ENCODE peak calls at places on chromosomes 16 and 17, in six cellular contexts. K is H1, H is H9, R is IMR-90, C is neuronal stem cell, T is mesenchymal stem cell. P is an unnamed sample.

GRCh38 chr16:28283173-28283572 is 9.2 kb upstream of the SBK1 start:
- DNase-seq in K (no peak), H (no peak), R (no peak), C (no peak), T (no peak), P (no peak)

GRCh38 chr16:55323637-55324490 is at the start of gene IRX6:
- DNase-seq in K (peak), H (peak), R (no peak), C (peak), T (no peak), P (peak)

GRCh38 chr17:2892305-2892971 is 96.2 kb downstream of the RAP1GAP2 start:
- DNase-seq in K (no peak), H (peak), R (peak), C (no peak), T (peak), P (peak)

GRCh38 chr17:78449983-78450382 is 71.5 kb downstream of the PGS1 start:
- DNase-seq in K (no peak), H (no peak), R (no peak), C (no peak), T (no peak), P (no peak)

GRCh38 chr16:990516-991291 is 9.1 kb downstream of the SOX8 start:
- DNase-seq in K (no peak), H (no peak), R (no peak), C (no peak), T (no peak), P (no peak)

GRCh38 chr17:64103751-64104364 is 26.1 kb downstream of the ERN1 start:
- DNase-seq in K (no peak), H (no peak), R (peak), C (no peak), T (peak), P (no peak)

GRCh38 chr17:50908860-50909764 is 43.0 kb upstream of the TOB1 start:
- DNase-seq in K (peak), H (peak), R (no peak), C (no peak), T (no peak), P (peak)

GRCh38 chr17:30000001-30000754 is 58.7 kb downstream of the EFCAB5 start:
- DNase-seq in K (no peak), H (no peak), R (no peak), C (no peak), T (no peak), P (no peak)

GRCh38 chr16:74480150-74481029 is 59.1 kb upstream of the CLEC18B start:
- DNase-seq in K (no peak), H (no peak), R (no peak), C (no peak), T (no peak), P (peak)

GRCh38 chr16:66091462-66091861 is 275.0 kb upstream of the CDH5 start:
- DNase-seq in K (no peak), H (no peak), R (peak), C (no peak), T (peak), P (no peak)

GRCh38 chr17:2797632-2798031 is 1.4 kb downstream of the RAP1GAP2 start:
- DNase-seq in K (no peak), H (no peak), R (no peak), C (no peak), T (no peak), P (no peak)

GRCh38 chr16:49574826-49575225 is 201.2 kb downstream of the C16orf78 start:
- DNase-seq in K (no peak), H (no peak), R (no peak), C (no peak), T (no peak), P (no peak)

GRCh38 chr17:79558573-79558900 is 52.3 kb downstream of the RBFOX3 start:
- DNase-seq in K (no peak), H (no peak), R (no peak), C (no peak), T (no peak), P (no peak)

GRCh38 chr16:17015702-17016101 is 455.1 kb downstream of the XYLT1 start:
- DNase-seq in K (no peak), H (no peak), R (no peak), C (no peak), T (no peak), P (no peak)

GRCh38 chr17:67491009-67491677 is 114.1 kb downstream of the PITPNC1 start:
- DNase-seq in K (peak), H (peak), R (peak), C (no peak), T (peak), P (no peak)

GRCh38 chr16:87592018-87592712 is 10.1 kb upstream of the JPH3 start:
- DNase-seq in K (no peak), H (no peak), R (no peak), C (no peak), T (no peak), P (no peak)

GRCh38 chr17:68600881-68601564 is at the start of gene FAM20A:
- DNase-seq in K (peak), H (peak), R (no peak), C (no peak), T (peak), P (peak)

GRCh38 chr16:4884972-4885874 is 37.9 kb downstream of the UBN1 start:
- DNase-seq in K (no peak), H (no peak), R (no peak), C (no peak), T (no peak), P (no peak)

GRCh38 chr16:56302506-56302905 is 111.2 kb downstream of the GNAO1 start:
- DNase-seq in K (no peak), H (no peak), R (no peak), C (no peak), T (no peak), P (no peak)

GRCh38 chr16:80994451-80994850 is 12.2 kb downstream of the CMC2 start:
- DNase-seq in K (no peak), H (no peak), R (peak), C (no peak), T (no peak), P (no peak)

GRCh38 chr17:37134050-37134449 is 185.3 kb downstream of the AATF start:
- DNase-seq in K (no peak), H (no peak), R (peak), C (no peak), T (peak), P (no peak)

GRCh38 chr17:74431568-74432483 is at the start of gene GPRC5C:
- DNase-seq in K (peak), H (peak), R (no peak), C (peak), T (peak), P (peak)

GRCh38 chr17:1967092-1967662 is 58.0 kb downstream of the RTN4RL1 start:
- DNase-seq in K (peak), H (peak), R (no peak), C (no peak), T (no peak), P (peak)

GRCh38 chr16:67964477-67965131 is 3.8 kb downstream of the SLC12A4 start:
- DNase-seq in K (no peak), H (no peak), R (no peak), C (no peak), T (no peak), P (no peak)

GRCh38 chr17:72456026-72456569 is 335.3 kb downstream of the SOX9 start:
- DNase-seq in K (no peak), H (no peak), R (peak), C (no peak), T (peak), P (no peak)

GRCh38 chr16:77986021-77986420 is 36.3 kb upstream of the CLEC3A start:
- DNase-seq in K (no peak), H (no peak), R (no peak), C (no peak), T (no peak), P (no peak)

GRCh38 chr17:1422907-1423306 is 22.9 kb upstream of the YWHAE start:
- DNase-seq in K (no peak), H (no peak), R (peak), C (no peak), T (peak), P (peak)

GRCh38 chr17:10729334-10730193 is at the start of gene TMEM220:
- DNase-seq in K (peak), H (peak), R (peak), C (peak), T (peak), P (peak)

GRCh38 chr17:15123593-15124590 is 141.2 kb downstream of the PMP22 start:
- DNase-seq in K (no peak), H (no peak), R (peak), C (no peak), T (peak), P (peak)

GRCh38 chr17:40561294-40561870 is 3.9 kb downstream of the CCR7 start:
- DNase-seq in K (no peak), H (no peak), R (no peak), C (no peak), T (peak), P (no peak)

GRCh38 chr17:46818929-46819859 is 702 bp upstream of the WNT3 start:
- DNase-seq in K (peak), H (peak), R (no peak), C (peak), T (peak), P (peak)

GRCh38 chr16:58018803-58019202 is 6.8 kb upstream of the MMP15 start:
- DNase-seq in K (peak), H (peak), R (no peak), C (no peak), T (no peak), P (peak)

GRCh38 chr17:46722662-46723285 is 95.7 kb downstream of the WNT3 start:
- DNase-seq in K (no peak), H (no peak), R (peak), C (no peak), T (no peak), P (no peak)

GRCh38 chr16:20844588-20844987 is 38.3 kb downstream of the REXO5 start:
- DNase-seq in K (no peak), H (no peak), R (no peak), C (no peak), T (no peak), P (no peak)

GRCh38 chr16:15482068-15482747 is 47.8 kb downstream of the BMERB1 start:
- DNase-seq in K (no peak), H (peak), R (peak), C (no peak), T (peak), P (peak)

GRCh38 chr16:86498661-86499493 is 11.4 kb upstream of the FOXF1 start:
- DNase-seq in K (no peak), H (no peak), R (peak), C (no peak), T (peak), P (no peak)

GRCh38 chr17:14061666-14062560 is 7.4 kb upstream of the COX10 start:
- DNase-seq in K (no peak), H (no peak), R (peak), C (no peak), T (peak), P (peak)

GRCh38 chr17:2865228-2865627 is 69.0 kb downstream of the RAP1GAP2 start:
- DNase-seq in K (no peak), H (no peak), R (no peak), C (no peak), T (no peak), P (no peak)

GRCh38 chr17:82593590-82594087 is 54.6 kb downstream of the WDR45B start:
- DNase-seq in K (no peak), H (no peak), R (no peak), C (no peak), T (no peak), P (no peak)
- H3K18ac ChIP-seq in K (peak), H (no peak), R (peak), C (peak), T (peak), P (peak)

GRCh38 chr17:28347261-28347891 is 10.0 kb downstream of the POLDIP2 start:
- DNase-seq in K (no peak), H (peak), R (peak), C (no peak), T (peak), P (peak)
- H3K18ac ChIP-seq in K (no peak), H (no peak), R (no peak), C (no peak), T (no peak), P (no peak)

DNA sequence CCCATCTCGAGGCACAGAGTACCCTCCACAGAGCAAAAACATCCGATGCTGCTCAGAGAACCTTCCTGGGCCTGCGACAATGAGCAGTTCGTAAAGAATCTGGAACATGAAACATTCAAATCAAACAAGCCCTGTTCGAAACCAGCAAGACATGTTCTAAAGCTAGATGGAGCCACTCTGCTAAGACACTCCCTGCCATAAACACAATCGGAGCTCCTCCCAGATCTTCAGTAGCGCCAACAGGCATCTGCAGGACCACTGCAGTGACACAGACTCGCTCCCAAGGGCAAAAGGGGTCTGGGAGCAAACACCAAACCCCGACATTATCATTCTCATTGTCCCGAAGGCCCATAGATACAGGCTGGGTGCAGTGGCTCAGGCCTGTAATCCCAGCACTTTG is 108.7 kb downstream of the ZFHX3 start:
- DNase-seq in K (no peak), H (no peak), R (peak), C (no peak), T (peak), P (peak)
- H3K18ac ChIP-seq in K (no peak), H (no peak), R (peak), C (peak), T (no peak), P (no peak)

DNA sequence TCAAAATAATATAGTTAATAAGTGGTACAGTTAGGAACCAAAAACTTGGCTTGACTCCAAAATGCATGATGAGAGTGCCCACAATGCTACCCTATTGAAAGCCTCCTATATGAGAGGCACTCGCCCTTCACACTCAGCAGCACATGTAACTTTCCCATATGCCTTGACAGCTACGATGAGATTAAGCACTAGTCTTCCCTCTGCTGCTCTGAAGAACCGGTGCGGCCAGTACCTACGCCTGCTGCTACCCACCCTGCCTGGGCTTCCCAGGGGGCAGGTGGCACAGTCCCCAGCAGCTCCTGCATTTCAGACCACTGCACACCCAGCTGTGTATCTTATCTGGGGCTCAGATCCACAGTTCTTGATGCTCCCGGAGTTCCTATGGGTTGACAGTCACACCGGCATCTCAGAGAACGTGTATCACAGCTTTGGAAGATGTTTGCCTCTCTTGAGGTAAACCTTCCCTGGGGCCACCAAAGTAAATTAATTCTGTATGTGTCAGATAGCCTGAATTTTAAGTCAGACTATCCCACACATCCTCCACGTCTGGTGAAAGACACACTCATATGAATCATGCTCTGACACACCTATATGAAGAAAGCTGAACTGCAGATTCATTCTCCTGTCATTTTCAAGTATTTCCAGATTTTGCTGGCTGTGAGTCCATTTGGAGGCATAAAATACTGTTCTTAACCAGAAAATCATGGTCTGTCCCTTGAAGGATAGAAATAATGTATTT is 77.8 kb downstream of the MYH10 start:
- DNase-seq in K (no peak), H (no peak), R (peak), C (no peak), T (no peak), P (no peak)
- H3K18ac ChIP-seq in K (no peak), H (no peak), R (no peak), C (no peak), T (peak), P (no peak)

DNA sequence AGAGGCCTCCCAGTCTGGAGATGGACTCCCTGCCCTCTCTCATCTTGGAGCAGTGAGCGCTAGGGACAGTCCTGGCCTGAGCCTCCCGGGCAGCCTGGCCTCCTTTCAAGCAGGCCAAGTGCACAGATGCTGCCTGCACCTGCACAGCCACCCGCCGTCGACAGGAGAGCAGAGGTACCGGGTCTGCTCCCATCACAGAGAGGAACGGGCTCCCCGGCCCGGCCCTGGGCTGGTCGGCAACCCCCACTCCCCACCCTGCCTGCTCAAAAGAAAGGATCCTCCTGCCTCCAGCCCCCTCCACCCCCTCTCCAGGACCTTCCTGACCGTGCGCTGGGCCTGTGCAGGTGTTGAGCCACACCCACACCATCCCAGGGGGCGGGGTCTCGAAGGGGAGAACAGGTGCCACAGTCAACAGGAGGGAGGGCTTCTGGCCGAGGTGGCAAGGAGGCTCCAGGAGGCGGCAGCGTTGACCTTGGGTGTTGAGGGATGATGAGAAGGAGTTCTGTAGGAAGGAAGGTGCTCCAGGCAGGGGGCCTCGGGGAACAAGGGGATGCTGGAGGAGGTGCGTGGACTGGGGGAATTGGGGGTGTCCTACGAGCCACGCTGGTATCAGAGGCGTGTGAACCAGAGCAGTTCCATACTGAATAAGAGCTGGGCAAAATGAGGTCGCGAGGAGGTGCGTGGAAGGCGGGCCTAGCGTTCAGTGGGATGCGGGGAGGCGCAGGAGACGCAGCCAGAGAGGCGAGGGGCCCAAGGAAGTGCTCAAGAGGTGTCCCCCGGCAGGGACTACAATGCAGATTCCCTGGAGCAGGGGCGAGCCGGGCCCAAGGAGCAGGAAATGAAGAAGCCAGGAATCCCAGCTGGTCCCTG is 967 bp upstream of the CDH15 start:
- DNase-seq in K (peak), H (peak), R (no peak), C (no peak), T (no peak), P (peak)
- H3K18ac ChIP-seq in K (no peak), H (no peak), R (no peak), C (peak), T (peak), P (no peak)

GRCh38 chr17:49887744-49888360 is 40.0 kb upstream of the TAC4 start:
- DNase-seq in K (no peak), H (no peak), R (no peak), C (no peak), T (no peak), P (no peak)

GRCh38 chr17:49882434-49882833 is 34.6 kb upstream of the TAC4 start:
- DNase-seq in K (no peak), H (no peak), R (no peak), C (no peak), T (no peak), P (no peak)

GRCh38 chr17:49887086-49887743 is 39.3 kb upstream of the TAC4 start:
- DNase-seq in K (no peak), H (peak), R (no peak), C (no peak), T (no peak), P (peak)

GRCh38 chr17:49889500-49889899 is 41.6 kb upstream of the TAC4 start:
- DNase-seq in K (no peak), H (no peak), R (no peak), C (no peak), T (no peak), P (no peak)

DNA sequence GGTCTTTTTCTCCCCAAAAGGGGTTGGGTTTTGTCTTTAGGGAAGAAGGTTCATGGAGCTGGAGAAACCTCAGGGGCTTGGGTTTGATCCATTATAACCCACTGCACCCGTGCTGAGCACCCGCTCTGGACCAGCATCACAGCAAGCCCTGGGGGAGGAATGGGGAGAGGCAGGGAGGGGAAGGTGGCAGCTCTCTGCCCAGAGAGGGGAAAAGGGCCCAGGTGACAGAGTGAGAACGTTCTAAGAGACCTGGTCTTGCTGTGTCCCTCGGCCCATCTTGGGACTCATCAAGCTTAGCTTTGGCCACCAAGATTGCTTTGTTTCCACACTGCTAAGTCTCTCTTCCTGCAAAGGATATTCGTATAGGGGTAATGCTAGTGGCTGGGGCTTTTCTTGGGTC is 38.2 kb upstream of the TAC4 start:
- DNase-seq in K (no peak), H (no peak), R (no peak), C (no peak), T (no peak), P (no peak)
- H3K18ac ChIP-seq in K (no peak), H (no peak), R (no peak), C (peak), T (no peak), P (no peak)

GRCh38 chr17:28247671-28248556 is 71.1 kb upstream of the TMEM97 start:
- DNase-seq in K (no peak), H (peak), R (peak), C (no peak), T (peak), P (peak)
- H3K18ac ChIP-seq in K (no peak), H (no peak), R (no peak), C (peak), T (no peak), P (no peak)

GRCh38 chr17:57255182-57255775 is 1.0 kb upstream of the MSI2 start:
- DNase-seq in K (peak), H (no peak), R (no peak), C (no peak), T (no peak), P (no peak)

GRCh38 chr17:57255776-57256681 is at the start of gene MSI2:
- DNase-seq in K (peak), H (peak), R (peak), C (peak), T (peak), P (peak)

GRCh38 chr17:57257911-57258885 is 1.9 kb downstream of the MSI2 start:
- DNase-seq in K (peak), H (no peak), R (no peak), C (peak), T (peak), P (peak)

GRCh38 chr17:57257213-57257873 is 1.0 kb downstream of the MSI2 start:
- DNase-seq in K (peak), H (no peak), R (no peak), C (no peak), T (peak), P (no peak)

DNA sequence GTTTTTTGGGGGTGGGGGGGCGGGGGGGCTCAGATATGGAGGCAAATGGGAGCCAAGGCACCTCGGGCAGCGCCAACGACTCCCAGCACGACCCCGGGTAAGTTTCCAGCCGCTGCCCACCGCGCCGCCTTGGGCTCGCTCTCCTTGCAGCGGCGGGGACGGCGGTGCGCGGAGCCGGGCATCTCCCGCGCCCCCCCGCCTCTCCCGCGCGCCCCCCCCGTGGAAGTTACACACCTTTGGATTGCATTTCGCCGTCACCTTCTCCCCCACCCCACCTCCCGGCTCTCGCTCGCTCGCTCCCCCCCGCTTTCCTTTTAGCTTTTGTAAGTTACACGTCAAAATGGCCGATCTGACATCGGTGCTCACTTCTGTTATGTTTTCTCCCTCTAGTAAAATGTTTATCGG is 387 bp downstream of the MSI2 start:
- DNase-seq in K (no peak), H (no peak), R (no peak), C (no peak), T (peak), P (peak)
- H3K18ac ChIP-seq in K (no peak), H (peak), R (peak), C (peak), T (peak), P (peak)